ENCODE peak calls at places on chromosomes 7 and 10, in nine cellular contexts. F, Y, V, U, I, H, M, K and N are unnamed samples. For H3K36me3, the result is how much of the 10 kb centered on the place peaks cover.

GRCh38 chr7:69773535-69774225 is 175.4 kb downstream of the AUTS2 start:
- DNase-seq in U (no peak), V (no peak), M (no peak), H (no peak), Y (no peak), I (peak), K (no peak), F (no peak), N (no peak)

GRCh38 chr10:58348571-58349033 is 13.8 kb downstream of the UBE2D1 start:
- DNase-seq in U (no peak), V (no peak), M (no peak), F (peak), Y (no peak), K (no peak), H (no peak), I (no peak), N (no peak)

GRCh38 chr7:50356212-50356944 is 51.9 kb downstream of the IKZF1 start:
- DNase-seq in U (no peak), Y (no peak), H (no peak), V (no peak), I (no peak), F (no peak), M (peak), K (no peak), N (no peak)

GRCh38 chr7:104328970-104329825 is 795 bp downstream of the LHFPL3 start:
- DNase-seq in M (no peak), Y (no peak), I (no peak), K (no peak), F (no peak), U (no peak), H (peak), V (no peak), N (peak)

GRCh38 chr10:73591935-73592699 is 975 bp upstream of the USP54 start:
- DNase-seq in H (peak), F (peak), Y (no peak), V (no peak), U (peak), I (peak), K (peak), M (no peak), N (peak)

GRCh38 chr7:108114117-108114841 is 15.9 kb downstream of the LAMB4 start:
- DNase-seq in V (no peak), I (no peak), Y (no peak), U (no peak), M (no peak), K (peak), H (peak), F (no peak), N (no peak)

GRCh38 chr10:126661841-126662520 is 8.5 kb downstream of the C10orf90 start:
- DNase-seq in I (no peak), V (no peak), U (no peak), Y (no peak), M (no peak), F (no peak), H (peak), K (no peak), N (no peak)

GRCh38 chr10:91349381-91349780 is 60.8 kb upstream of the HECTD2 start:
- DNase-seq in H (peak), K (peak), F (peak), U (no peak), Y (no peak), M (no peak), I (no peak), V (no peak), N (no peak)

GRCh38 chr10:96309631-96310358 is 5.6 kb downstream of the DNTT start:
- DNase-seq in U (no peak), I (no peak), F (no peak), Y (no peak), V (no peak), K (no peak), M (no peak), H (no peak), N (no peak)

GRCh38 chr10:98244586-98244985 is 23.4 kb downstream of the LOXL4 start:
- DNase-seq in V (no peak), Y (no peak), I (no peak), U (no peak), M (no peak), H (no peak), F (no peak), K (no peak), N (no peak)

GRCh38 chr7:136063337-136063666 is 86.1 kb upstream of the MTPN start:
- DNase-seq in F (no peak), U (no peak), K (no peak), I (no peak), H (no peak), M (no peak), Y (no peak), V (no peak), N (no peak)
- H3K4me3 ChIP-seq in F (no peak), U (no peak), K (no peak), I (no peak), H (no peak), M (no peak), Y (no peak), V (no peak), N (no peak)

DNA sequence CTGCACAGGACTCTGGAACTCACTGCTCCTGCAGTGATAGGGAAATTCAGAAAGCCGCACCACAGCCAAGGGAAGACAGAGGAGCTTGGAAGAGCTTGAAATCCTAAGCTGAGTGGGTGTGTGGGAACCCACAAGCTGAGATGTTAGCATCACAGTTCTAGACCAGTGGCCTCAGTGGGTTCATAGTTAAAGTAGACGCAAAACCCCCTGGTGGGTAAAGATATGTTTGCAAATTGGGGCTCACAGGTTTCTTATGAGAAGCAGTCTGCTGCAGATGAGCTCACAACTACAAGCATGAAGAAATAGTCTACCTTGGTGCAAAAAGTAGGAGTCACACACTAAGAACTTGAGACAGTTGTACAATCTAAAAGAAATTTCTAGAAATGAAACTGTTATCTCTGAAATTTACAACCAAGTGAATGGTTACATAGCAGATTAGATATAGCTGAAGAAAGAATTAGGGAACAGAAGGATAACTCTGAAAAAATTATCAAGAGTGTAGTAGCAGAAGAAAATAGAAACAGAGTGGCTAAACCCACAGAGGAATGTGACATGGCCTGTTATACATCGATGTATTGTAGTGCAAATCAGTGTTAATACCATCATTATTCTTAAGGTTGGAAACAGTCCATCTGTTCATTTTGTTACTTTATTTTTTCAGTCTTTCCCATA is 77.2 kb downstream of the DYNC2I1 start:
- DNase-seq in I (no peak), K (no peak), H (no peak), U (no peak), Y (no peak), F (no peak), V (no peak), M (no peak), N (no peak)
- H3K36me3 ChIP-seq in I (under half), K (under half), H (under half), U (under half), Y (under half), F (under half), V (under half), M (under half), N (under half)

GRCh38 chr10:6635784-6636183 is 55.7 kb upstream of the PRKCQ start:
- DNase-seq in M (no peak), I (no peak), V (peak), F (no peak), U (no peak), Y (no peak), K (no peak), H (no peak), N (no peak)

GRCh38 chr10:6642881-6643280 is 62.8 kb upstream of the PRKCQ start:
- DNase-seq in H (no peak), Y (no peak), I (no peak), M (no peak), K (no peak), U (no peak), V (no peak), F (no peak), N (no peak)

GRCh38 chr10:6643962-6644361 is 63.9 kb upstream of the PRKCQ start:
- DNase-seq in Y (no peak), F (no peak), M (no peak), U (no peak), I (no peak), K (no peak), V (no peak), H (no peak), N (no peak)

GRCh38 chr10:6637053-6637452 is 57.0 kb upstream of the PRKCQ start:
- DNase-seq in Y (no peak), V (no peak), U (no peak), M (no peak), I (no peak), F (no peak), H (no peak), K (no peak), N (no peak)

DNA sequence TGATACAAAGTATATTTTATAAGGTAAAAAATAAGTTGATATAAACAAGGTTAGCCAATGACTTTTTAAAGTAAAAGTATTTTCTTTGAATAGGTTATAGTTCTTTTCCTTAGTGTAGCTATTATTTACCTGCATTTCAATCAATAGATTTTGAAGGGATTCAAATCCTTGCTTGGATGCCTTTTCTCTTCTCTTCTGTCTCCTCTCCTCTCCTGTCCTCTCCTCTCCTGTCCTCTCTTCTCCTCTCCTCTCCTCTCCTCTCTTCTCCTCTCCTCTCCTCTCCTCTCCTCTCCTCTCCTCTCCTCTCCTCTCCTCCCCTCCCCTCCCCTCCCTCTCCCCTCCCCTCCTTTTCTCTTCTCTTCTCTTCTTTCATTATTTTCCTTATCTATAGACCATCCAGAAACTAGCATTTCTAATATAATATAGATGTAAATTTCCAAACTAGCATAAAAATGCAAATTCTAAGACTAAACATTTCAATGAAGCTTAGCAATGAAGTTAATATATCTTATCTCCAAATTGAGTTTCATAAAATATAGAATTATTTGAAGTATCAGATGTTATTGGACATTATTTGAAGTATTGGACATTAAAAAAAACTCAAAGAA is 60.5 kb upstream of the PRKCQ start:
- DNase-seq in U (no peak), M (no peak), H (no peak), K (no peak), F (no peak), I (no peak), Y (no peak), V (no peak), N (no peak)
- H3K27ac ChIP-seq in U (no peak), M (no peak), H (no peak), K (no peak), F (no peak), I (no peak), Y (no peak), V (no peak), N (no peak)

GRCh38 chr10:114402871-114403544 is 1.3 kb downstream of the AFAP1L2 start:
- DNase-seq in Y (no peak), M (no peak), I (no peak), F (no peak), H (no peak), V (no peak), K (peak), U (no peak), N (no peak)

GRCh38 chr10:114406455-114406854 is 2.2 kb upstream of the AFAP1L2 start:
- DNase-seq in V (no peak), U (no peak), Y (no peak), F (no peak), K (no peak), M (no peak), I (no peak), H (no peak), N (no peak)

GRCh38 chr10:114405011-114405350 is 679 bp upstream of the AFAP1L2 start:
- DNase-seq in H (no peak), K (peak), M (no peak), Y (no peak), V (no peak), I (no peak), F (no peak), U (peak), N (no peak)

GRCh38 chr10:114403545-114404161 is 649 bp downstream of the AFAP1L2 start:
- DNase-seq in I (peak), K (peak), H (no peak), Y (no peak), U (no peak), M (no peak), F (peak), V (no peak), N (no peak)

GRCh38 chr10:114404171-114405010 is at the start of gene AFAP1L2:
- DNase-seq in M (no peak), K (peak), U (peak), Y (no peak), I (peak), V (no peak), H (peak), F (no peak), N (no peak)
- H3K4me3 ChIP-seq in M (peak), K (peak), U (peak), Y (peak), I (peak), V (no peak), H (peak), F (peak), N (no peak)

DNA sequence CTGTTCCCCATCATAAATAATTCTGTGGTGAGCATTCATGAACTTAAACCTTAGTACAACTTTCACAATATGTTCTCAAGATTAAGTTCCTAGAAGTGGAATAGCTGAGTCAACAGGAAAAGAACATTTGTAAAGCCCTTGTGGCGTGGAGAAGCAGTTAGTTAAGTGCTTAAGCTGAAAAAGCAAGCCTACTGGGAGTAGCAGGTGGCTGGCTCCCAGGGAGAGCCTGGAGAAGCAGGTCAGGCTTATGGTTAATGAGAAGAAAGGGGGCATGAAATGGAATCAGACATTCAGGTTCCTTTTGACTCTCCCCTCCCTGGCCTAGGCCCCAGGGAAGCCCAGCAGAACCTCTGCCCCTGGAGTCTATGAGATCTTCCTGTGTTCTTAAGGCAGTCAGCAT is 35.3 kb downstream of the VSTM4 start:
- DNase-seq in I (no peak), M (no peak), U (no peak), V (no peak), Y (no peak), F (no peak), H (peak), K (no peak), N (no peak)
- H3K36me3 ChIP-seq in I (under half), M (under half), U (under half), V (under half), Y (under half), F (under half), H (under half), K (under half), N (under half)